ENCODE peak calls at places on chromosomes 2 and 18, in eight cellular contexts. One of them, this sample, is unnamed. For H3K4me1 and H3K27me3, the result is how much of the 10 kb centered on the place peaks cover.

GRCh38 chr2:9094117-9094516 is 90.6 kb upstream of the MBOAT2 start:
- DNase-seq in CD8-positive, alpha-beta T cell: no peak
- DNase-seq in heart right ventricle: no peak
- DNase-seq in iPS DF 6.9: no peak
- DNase-seq in upper lobe of right lung: no peak
- DNase-seq in effector memory CD4-positive, alpha-beta T cell: no peak
- DNase-seq in suprapubic skin: no peak
- DNase-seq in stomach: no peak
- DNase-seq in this sample: no peak

GRCh38 chr2:155099784-155100183 is 401.3 kb downstream of the KCNJ3 start:
- DNase-seq in CD8-positive, alpha-beta T cell: no peak
- DNase-seq in heart right ventricle: no peak
- DNase-seq in iPS DF 6.9: no peak
- DNase-seq in upper lobe of right lung: no peak
- DNase-seq in effector memory CD4-positive, alpha-beta T cell: no peak
- DNase-seq in suprapubic skin: no peak
- DNase-seq in stomach: no peak
- DNase-seq in this sample: no peak

GRCh38 chr18:46311491-46311890 is 207.3 kb downstream of the HAUS1 start:
- DNase-seq in CD8-positive, alpha-beta T cell: no peak
- DNase-seq in heart right ventricle: no peak
- DNase-seq in iPS DF 6.9: no peak
- DNase-seq in upper lobe of right lung: no peak
- DNase-seq in effector memory CD4-positive, alpha-beta T cell: no peak
- DNase-seq in suprapubic skin: no peak
- DNase-seq in stomach: no peak
- DNase-seq in this sample: no peak

GRCh38 chr2:217099561-217099960 is 239.7 kb upstream of the TNP1 start:
- DNase-seq in CD8-positive, alpha-beta T cell: no peak
- DNase-seq in heart right ventricle: peak
- DNase-seq in iPS DF 6.9: no peak
- DNase-seq in upper lobe of right lung: no peak
- DNase-seq in effector memory CD4-positive, alpha-beta T cell: no peak
- DNase-seq in suprapubic skin: no peak
- DNase-seq in stomach: no peak
- DNase-seq in this sample: no peak

GRCh38 chr18:79784965-79785770 is 12.6 kb upstream of the KCNG2 start:
- DNase-seq in CD8-positive, alpha-beta T cell: no peak
- DNase-seq in heart right ventricle: no peak
- DNase-seq in iPS DF 6.9: no peak
- DNase-seq in upper lobe of right lung: peak
- DNase-seq in effector memory CD4-positive, alpha-beta T cell: no peak
- DNase-seq in suprapubic skin: no peak
- DNase-seq in stomach: no peak
- DNase-seq in this sample: no peak

GRCh38 chr18:44805176-44805575 is 124.5 kb downstream of the SETBP1 start:
- DNase-seq in CD8-positive, alpha-beta T cell: no peak
- DNase-seq in heart right ventricle: no peak
- DNase-seq in iPS DF 6.9: no peak
- DNase-seq in upper lobe of right lung: no peak
- DNase-seq in effector memory CD4-positive, alpha-beta T cell: no peak
- DNase-seq in suprapubic skin: no peak
- DNase-seq in stomach: no peak
- DNase-seq in this sample: no peak

GRCh38 chr18:57035590-57035989 is 111.3 kb upstream of the BOD1L2 start:
- DNase-seq in CD8-positive, alpha-beta T cell: no peak
- DNase-seq in heart right ventricle: no peak
- DNase-seq in iPS DF 6.9: no peak
- DNase-seq in upper lobe of right lung: no peak
- DNase-seq in effector memory CD4-positive, alpha-beta T cell: no peak
- DNase-seq in suprapubic skin: no peak
- DNase-seq in stomach: no peak
- DNase-seq in this sample: no peak

GRCh38 chr2:54574107-54574859 is 118.2 kb downstream of the SPTBN1 start:
- DNase-seq in CD8-positive, alpha-beta T cell: peak
- DNase-seq in heart right ventricle: peak
- DNase-seq in iPS DF 6.9: no peak
- DNase-seq in upper lobe of right lung: no peak
- DNase-seq in effector memory CD4-positive, alpha-beta T cell: peak
- DNase-seq in suprapubic skin: no peak
- DNase-seq in stomach: peak
- DNase-seq in this sample: peak

GRCh38 chr2:150989969-150990368 is 271.7 kb downstream of the RBM43 start:
- DNase-seq in CD8-positive, alpha-beta T cell: no peak
- DNase-seq in heart right ventricle: no peak
- DNase-seq in iPS DF 6.9: no peak
- DNase-seq in upper lobe of right lung: no peak
- DNase-seq in effector memory CD4-positive, alpha-beta T cell: no peak
- DNase-seq in suprapubic skin: no peak
- DNase-seq in stomach: no peak
- DNase-seq in this sample: no peak

GRCh38 chr2:71891155-71891554 is 256.5 kb downstream of the CYP26B1 start:
- DNase-seq in CD8-positive, alpha-beta T cell: no peak
- DNase-seq in heart right ventricle: no peak
- DNase-seq in iPS DF 6.9: no peak
- DNase-seq in upper lobe of right lung: no peak
- DNase-seq in effector memory CD4-positive, alpha-beta T cell: no peak
- DNase-seq in suprapubic skin: peak
- DNase-seq in stomach: no peak
- DNase-seq in this sample: peak

GRCh38 chr2:43228341-43228751 is 1.9 kb upstream of the ZFP36L2 start:
- DNase-seq in CD8-positive, alpha-beta T cell: no peak
- DNase-seq in heart right ventricle: no peak
- DNase-seq in iPS DF 6.9: no peak
- DNase-seq in upper lobe of right lung: no peak
- DNase-seq in effector memory CD4-positive, alpha-beta T cell: no peak
- DNase-seq in suprapubic skin: no peak
- DNase-seq in stomach: no peak
- DNase-seq in this sample: no peak
- H3K4me3 ChIP-seq in CD8-positive, alpha-beta T cell: peak
- H3K4me3 ChIP-seq in heart right ventricle: peak
- H3K4me3 ChIP-seq in iPS DF 6.9: no peak
- H3K4me3 ChIP-seq in upper lobe of right lung: peak
- H3K4me3 ChIP-seq in effector memory CD4-positive, alpha-beta T cell: peak
- H3K4me3 ChIP-seq in suprapubic skin: peak
- H3K4me3 ChIP-seq in stomach: peak
- H3K4me3 ChIP-seq in this sample: peak

GRCh38 chr2:158996378-158996993 is 28.0 kb downstream of the TANC1 start:
- DNase-seq in CD8-positive, alpha-beta T cell: no peak
- DNase-seq in heart right ventricle: no peak
- DNase-seq in iPS DF 6.9: no peak
- DNase-seq in upper lobe of right lung: no peak
- DNase-seq in effector memory CD4-positive, alpha-beta T cell: no peak
- DNase-seq in suprapubic skin: no peak
- DNase-seq in stomach: no peak
- DNase-seq in this sample: no peak
- H3K4me1 ChIP-seq in CD8-positive, alpha-beta T cell: under half
- H3K4me1 ChIP-seq in heart right ventricle: under half
- H3K4me1 ChIP-seq in iPS DF 6.9: under half
- H3K4me1 ChIP-seq in upper lobe of right lung: under half
- H3K4me1 ChIP-seq in effector memory CD4-positive, alpha-beta T cell: under half
- H3K4me1 ChIP-seq in suprapubic skin: under half
- H3K4me1 ChIP-seq in stomach: under half
- H3K4me1 ChIP-seq in this sample: under half

DNA sequence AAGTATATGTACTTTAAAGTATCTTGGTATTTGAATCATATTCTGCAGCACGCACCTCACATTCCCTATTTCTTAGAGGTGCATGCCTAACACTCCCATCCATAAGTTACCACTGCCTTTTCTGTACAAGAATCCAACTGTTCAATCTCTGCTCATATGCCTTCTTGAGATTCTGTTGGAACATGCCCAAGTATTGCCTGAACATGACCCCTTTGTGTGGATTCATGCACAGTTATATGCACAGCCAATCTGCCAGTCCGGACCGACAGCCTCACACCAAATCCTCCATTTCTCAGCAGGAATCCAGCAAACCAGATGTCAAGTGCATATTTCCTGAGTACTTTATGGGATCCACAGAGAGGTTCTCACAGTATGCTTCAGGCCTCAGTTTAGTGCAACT is 222.0 kb downstream of the TMEM182 start:
- DNase-seq in CD8-positive, alpha-beta T cell: no peak
- DNase-seq in heart right ventricle: no peak
- DNase-seq in iPS DF 6.9: no peak
- DNase-seq in upper lobe of right lung: no peak
- DNase-seq in effector memory CD4-positive, alpha-beta T cell: no peak
- DNase-seq in suprapubic skin: no peak
- DNase-seq in stomach: no peak
- DNase-seq in this sample: no peak
- H3K27me3 ChIP-seq in CD8-positive, alpha-beta T cell: under half
- H3K27me3 ChIP-seq in heart right ventricle: under half
- H3K27me3 ChIP-seq in iPS DF 6.9: under half
- H3K27me3 ChIP-seq in upper lobe of right lung: under half
- H3K27me3 ChIP-seq in effector memory CD4-positive, alpha-beta T cell: under half
- H3K27me3 ChIP-seq in suprapubic skin: under half
- H3K27me3 ChIP-seq in stomach: under half
- H3K27me3 ChIP-seq in this sample: under half

DNA sequence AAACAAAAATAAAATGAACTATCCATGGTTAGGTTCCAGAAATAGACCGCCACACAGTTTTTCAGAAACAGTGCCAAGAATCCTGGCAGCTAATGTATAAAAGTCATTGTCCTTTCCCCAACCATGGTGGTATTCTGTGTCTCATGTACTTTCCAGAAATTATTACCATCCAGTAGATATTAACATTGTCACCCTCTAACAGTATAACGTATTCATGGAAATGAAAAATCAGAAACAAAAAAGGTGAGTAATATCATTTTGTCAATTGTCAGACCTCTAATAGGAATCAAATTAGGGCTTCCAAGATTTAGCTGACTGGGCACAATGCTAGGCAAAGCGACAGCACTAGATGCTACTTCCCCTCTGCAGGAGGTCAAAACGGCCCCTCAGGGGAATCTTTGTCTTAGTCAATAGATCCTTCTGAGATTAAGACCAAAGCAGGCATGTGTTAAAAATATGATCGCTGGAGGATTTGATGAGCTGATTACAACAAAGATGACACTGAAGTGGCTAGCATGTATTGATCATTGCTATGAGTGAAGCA is 54.3 kb upstream of the ZNF397 start:
- DNase-seq in CD8-positive, alpha-beta T cell: no peak
- DNase-seq in heart right ventricle: no peak
- DNase-seq in iPS DF 6.9: no peak
- DNase-seq in upper lobe of right lung: no peak
- DNase-seq in effector memory CD4-positive, alpha-beta T cell: no peak
- DNase-seq in suprapubic skin: no peak
- DNase-seq in stomach: no peak
- DNase-seq in this sample: no peak
- H3K4me3 ChIP-seq in CD8-positive, alpha-beta T cell: no peak
- H3K4me3 ChIP-seq in heart right ventricle: no peak
- H3K4me3 ChIP-seq in iPS DF 6.9: no peak
- H3K4me3 ChIP-seq in upper lobe of right lung: no peak
- H3K4me3 ChIP-seq in effector memory CD4-positive, alpha-beta T cell: no peak
- H3K4me3 ChIP-seq in suprapubic skin: no peak
- H3K4me3 ChIP-seq in stomach: no peak
- H3K4me3 ChIP-seq in this sample: no peak

GRCh38 chr2:128772671-128773070 is 454.0 kb upstream of the HS6ST1 start:
- DNase-seq in CD8-positive, alpha-beta T cell: no peak
- DNase-seq in heart right ventricle: no peak
- DNase-seq in iPS DF 6.9: no peak
- DNase-seq in upper lobe of right lung: peak
- DNase-seq in effector memory CD4-positive, alpha-beta T cell: no peak
- DNase-seq in suprapubic skin: no peak
- DNase-seq in stomach: no peak
- DNase-seq in this sample: no peak

GRCh38 chr2:128770143-128771080 is 451.7 kb upstream of the HS6ST1 start:
- DNase-seq in CD8-positive, alpha-beta T cell: no peak
- DNase-seq in heart right ventricle: no peak
- DNase-seq in iPS DF 6.9: no peak
- DNase-seq in upper lobe of right lung: peak
- DNase-seq in effector memory CD4-positive, alpha-beta T cell: no peak
- DNase-seq in suprapubic skin: no peak
- DNase-seq in stomach: no peak
- DNase-seq in this sample: no peak

GRCh38 chr2:128768066-128768465 is 449.4 kb upstream of the HS6ST1 start:
- DNase-seq in CD8-positive, alpha-beta T cell: no peak
- DNase-seq in heart right ventricle: no peak
- DNase-seq in iPS DF 6.9: no peak
- DNase-seq in upper lobe of right lung: no peak
- DNase-seq in effector memory CD4-positive, alpha-beta T cell: no peak
- DNase-seq in suprapubic skin: no peak
- DNase-seq in stomach: no peak
- DNase-seq in this sample: no peak

GRCh38 chr2:128771401-128771800 is 452.7 kb upstream of the HS6ST1 start:
- DNase-seq in CD8-positive, alpha-beta T cell: no peak
- DNase-seq in heart right ventricle: no peak
- DNase-seq in iPS DF 6.9: no peak
- DNase-seq in upper lobe of right lung: no peak
- DNase-seq in effector memory CD4-positive, alpha-beta T cell: no peak
- DNase-seq in suprapubic skin: no peak
- DNase-seq in stomach: no peak
- DNase-seq in this sample: no peak

GRCh38 chr2:128769457-128770142 is 450.9 kb upstream of the HS6ST1 start:
- DNase-seq in CD8-positive, alpha-beta T cell: no peak
- DNase-seq in heart right ventricle: no peak
- DNase-seq in iPS DF 6.9: no peak
- DNase-seq in upper lobe of right lung: peak
- DNase-seq in effector memory CD4-positive, alpha-beta T cell: no peak
- DNase-seq in suprapubic skin: no peak
- DNase-seq in stomach: no peak
- DNase-seq in this sample: no peak
- H3K4me1 ChIP-seq in CD8-positive, alpha-beta T cell: under half
- H3K4me1 ChIP-seq in heart right ventricle: under half
- H3K4me1 ChIP-seq in iPS DF 6.9: under half
- H3K4me1 ChIP-seq in upper lobe of right lung: under half
- H3K4me1 ChIP-seq in effector memory CD4-positive, alpha-beta T cell: under half
- H3K4me1 ChIP-seq in suprapubic skin: under half
- H3K4me1 ChIP-seq in stomach: under half
- H3K4me1 ChIP-seq in this sample: under half

DNA sequence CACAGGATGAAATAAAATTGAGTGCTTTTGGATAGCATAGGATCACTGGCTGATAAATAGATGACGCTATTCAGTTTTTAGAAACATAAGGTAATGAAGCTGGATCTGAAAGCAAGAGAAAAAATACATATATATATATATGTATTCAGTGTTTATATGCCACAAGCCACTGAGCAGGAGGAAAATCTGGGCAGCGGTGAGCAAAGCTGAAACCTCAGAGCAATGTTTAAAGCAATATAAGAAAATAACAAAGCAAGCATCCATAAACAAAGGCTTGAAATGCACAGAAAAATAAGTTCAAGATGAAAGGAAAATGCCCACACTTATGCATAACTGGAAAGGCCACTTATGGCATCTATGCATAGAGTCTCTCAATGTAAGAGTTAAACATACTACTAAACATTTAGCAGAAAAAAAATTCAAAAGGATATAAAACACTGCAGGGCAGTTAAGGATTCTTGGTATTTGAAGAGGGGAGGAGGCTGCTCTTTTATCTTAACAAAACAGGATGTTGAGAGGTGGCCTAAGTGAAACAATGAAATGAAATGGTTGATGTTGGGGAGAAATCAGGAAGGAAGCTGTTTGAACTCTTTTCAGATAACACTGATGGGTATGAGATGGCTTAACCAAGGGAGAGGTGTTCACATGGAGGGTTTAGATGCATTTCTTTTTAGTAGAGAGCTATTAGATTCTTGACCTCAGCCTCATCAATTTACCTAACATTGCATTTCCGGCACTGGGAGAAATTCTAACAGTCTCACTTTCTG is 129.1 kb downstream of the ARHGAP15 start:
- DNase-seq in CD8-positive, alpha-beta T cell: no peak
- DNase-seq in heart right ventricle: no peak
- DNase-seq in iPS DF 6.9: no peak
- DNase-seq in upper lobe of right lung: no peak
- DNase-seq in effector memory CD4-positive, alpha-beta T cell: no peak
- DNase-seq in suprapubic skin: no peak
- DNase-seq in stomach: no peak
- DNase-seq in this sample: no peak
- H3K27me3 ChIP-seq in CD8-positive, alpha-beta T cell: under half
- H3K27me3 ChIP-seq in heart right ventricle: under half
- H3K27me3 ChIP-seq in iPS DF 6.9: under half
- H3K27me3 ChIP-seq in upper lobe of right lung: under half
- H3K27me3 ChIP-seq in effector memory CD4-positive, alpha-beta T cell: under half
- H3K27me3 ChIP-seq in suprapubic skin: under half
- H3K27me3 ChIP-seq in stomach: under half
- H3K27me3 ChIP-seq in this sample: under half

This sample was measured in CD8-positive, alpha-beta memory T cell.